ENCODE peak calls at places on chromosomes 1 and 21, in five cellular contexts. D, B, W, G and Y are unnamed samples.

GRCh38 chr1:209823143-209824041 is 4.4 kb upstream of the UTP25 start:
- DNase-seq in D (peak; percentile 95), B (peak; percentile 64), W (peak; percentile 61), G (peak; percentile 39), Y (peak; percentile 61)

GRCh38 chr21:38261851-38262250 is 5.1 kb downstream of the KCNJ15 start:
- DNase-seq in D (no peak), B (no peak), W (no peak), G (no peak), Y (no peak)

GRCh38 chr1:156356875-156357534 is 12.0 kb upstream of the RHBG start:
- DNase-seq in D (peak; percentile 61), B (peak; percentile 87), W (peak; percentile 97), G (peak; percentile 44), Y (peak; percentile 69)

GRCh38 chr1:153340356-153340755 is 8.3 kb downstream of the PGLYRP4 start:
- DNase-seq in D (no peak), B (no peak), W (no peak), G (no peak), Y (no peak)

GRCh38 chr1:209527372-209527771 is 56.1 kb upstream of the CAMK1G start:
- DNase-seq in D (peak; percentile 77), B (no peak), W (no peak), G (no peak), Y (no peak)

GRCh38 chr1:20089328-20090077 is 19.5 kb downstream of the PLA2G5 start:
- DNase-seq in D (peak; percentile 37), B (peak; percentile 40), W (peak; percentile 75), G (no peak), Y (no peak)

GRCh38 chr1:60746278-60746761 is 336.0 kb upstream of the NFIA start:
- DNase-seq in D (no peak), B (no peak), W (no peak), G (no peak), Y (no peak)

GRCh38 chr1:44242761-44243160 is 29.5 kb downstream of the DMAP1 start:
- DNase-seq in D (no peak), B (no peak), W (no peak), G (no peak), Y (no peak)

GRCh38 chr1:94408104-94408503 is 10.1 kb upstream of the ABCD3 start:
- DNase-seq in D (no peak), B (no peak), W (peak; percentile 47), G (no peak), Y (no peak)

GRCh38 chr1:113742515-113742914 is 16.8 kb downstream of the PHTF1 start:
- DNase-seq in D (no peak), B (peak; percentile 48), W (no peak), G (no peak), Y (no peak)

GRCh38 chr1:70034403-70034802 is 171.0 kb downstream of the LRRC40 start:
- DNase-seq in D (peak; percentile 43), B (no peak), W (peak; percentile 88), G (peak; percentile 31), Y (peak; percentile 51)

GRCh38 chr1:165903672-165904071 is 76.3 kb downstream of the UCK2 start:
- DNase-seq in D (peak; percentile 98), B (no peak), W (no peak), G (no peak), Y (no peak)

GRCh38 chr21:34640858-34641257 is 25.9 kb upstream of the RCAN1 start:
- DNase-seq in D (peak; percentile 59), B (no peak), W (no peak), G (no peak), Y (no peak)

GRCh38 chr1:151540021-151540981 is at the start of gene TUFT1:
- DNase-seq in D (peak; percentile 90), B (peak; percentile 100), W (peak; percentile 99), G (peak; percentile 91), Y (peak; percentile 43)

GRCh38 chr1:38686306-38687255 is 173.0 kb downstream of the RRAGC start:
- DNase-seq in D (no peak), B (no peak), W (no peak), G (no peak), Y (no peak)

GRCh38 chr1:240484804-240485441 is 127.0 kb downstream of the GREM2 start:
- DNase-seq in D (no peak), B (no peak), W (no peak), G (no peak), Y (no peak)

GRCh38 chr1:116738673-116739370 is 15.4 kb upstream of the CD2 start:
- DNase-seq in D (peak; percentile 70), B (peak; percentile 81), W (no peak), G (no peak), Y (peak; percentile 23)

GRCh38 chr1:113153116-113153803 is 80.3 kb downstream of the LRIG2 start:
- DNase-seq in D (peak; percentile 66), B (no peak), W (no peak), G (no peak), Y (no peak)

GRCh38 chr1:150484861-150485260 is 2.4 kb upstream of the TARS2 start:
- DNase-seq in D (peak; percentile 53), B (no peak), W (peak; percentile 33), G (no peak), Y (peak; percentile 29)

GRCh38 chr1:204891860-204892259 is 21.2 kb downstream of the NFASC start:
- DNase-seq in D (peak; percentile 12), B (no peak), W (no peak), G (no peak), Y (no peak)

GRCh38 chr1:110872745-110873435 is at the start of gene CD53:
- DNase-seq in D (no peak), B (peak; percentile 40), W (no peak), G (no peak), Y (peak; percentile 91)

GRCh38 chr1:177368255-177368654 is 197.5 kb downstream of the BRINP2 start:
- DNase-seq in D (peak; percentile 48), B (no peak), W (no peak), G (no peak), Y (no peak)

GRCh38 chr1:11566042-11566825 is 87.3 kb downstream of the DISP3 start:
- DNase-seq in D (no peak), B (peak; percentile 38), W (no peak), G (no peak), Y (no peak)

GRCh38 chr1:231091853-231092301 is 51.8 kb upstream of the FAM89A start:
- DNase-seq in D (peak; percentile 6), B (peak; percentile 36), W (peak; percentile 84), G (peak; percentile 9), Y (peak; percentile 34)

GRCh38 chr1:151509350-151510019 is 1.7 kb upstream of the CGN start:
- DNase-seq in D (no peak), B (no peak), W (no peak), G (no peak), Y (no peak)

GRCh38 chr1:179953974-179954493 is 576 bp upstream of the CEP350 start:
- DNase-seq in D (peak; percentile 57), B (peak; percentile 70), W (peak; percentile 35), G (no peak), Y (peak; percentile 71)

GRCh38 chr1:19750101-19750881 is 49.4 kb downstream of the TMCO4 start:
- DNase-seq in D (peak; percentile 32), B (no peak), W (no peak), G (no peak), Y (no peak)

GRCh38 chr1:84758968-84759491 is 68.8 kb upstream of the SSX2IP start:
- DNase-seq in D (no peak), B (no peak), W (no peak), G (no peak), Y (no peak)
- H2AFZ ChIP-seq in D (peak overlapping the region; percentile 88), B (no peak overlapping the region), W (peak overlapping the region; percentile 58), G (no peak overlapping the region), Y (no peak overlapping the region)

GRCh38 chr1:1418464-1419362 is 2.4 kb downstream of the ANKRD65 start:
- DNase-seq in D (no peak), B (no peak), W (no peak), G (no peak), Y (no peak)
- H2AFZ ChIP-seq in D (peak overlapping the region; percentile 83), B (no peak overlapping the region), W (no peak overlapping the region), G (peak overlapping the region; percentile 79), Y (no peak overlapping the region)

DNA sequence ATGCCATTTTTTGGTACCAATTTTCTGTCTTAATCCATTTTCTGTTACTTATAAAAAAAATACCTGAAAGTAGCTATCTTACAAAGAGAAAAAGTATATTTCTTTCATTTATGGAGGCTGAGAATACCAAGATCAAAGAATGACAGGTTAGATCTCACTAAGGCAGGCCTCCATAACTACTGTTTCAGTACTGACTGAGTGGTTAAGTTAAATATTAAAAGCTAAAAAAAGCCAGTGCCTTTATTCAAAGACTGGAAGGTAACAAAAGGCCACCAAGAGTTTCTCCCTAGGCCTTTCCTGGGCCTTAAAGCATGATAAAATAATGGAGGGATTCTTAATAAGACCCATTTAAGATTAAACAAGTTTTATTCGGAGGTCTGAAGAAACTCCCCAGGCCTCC is 687.7 kb upstream of the ADGRL4 start:
- DNase-seq in D (no peak), B (no peak), W (no peak), G (no peak), Y (no peak)
- H2AFZ ChIP-seq in D (no peak overlapping the region), B (no peak overlapping the region), W (no peak overlapping the region), G (peak overlapping the region; percentile 44), Y (peak overlapping the region; percentile 35)

DNA sequence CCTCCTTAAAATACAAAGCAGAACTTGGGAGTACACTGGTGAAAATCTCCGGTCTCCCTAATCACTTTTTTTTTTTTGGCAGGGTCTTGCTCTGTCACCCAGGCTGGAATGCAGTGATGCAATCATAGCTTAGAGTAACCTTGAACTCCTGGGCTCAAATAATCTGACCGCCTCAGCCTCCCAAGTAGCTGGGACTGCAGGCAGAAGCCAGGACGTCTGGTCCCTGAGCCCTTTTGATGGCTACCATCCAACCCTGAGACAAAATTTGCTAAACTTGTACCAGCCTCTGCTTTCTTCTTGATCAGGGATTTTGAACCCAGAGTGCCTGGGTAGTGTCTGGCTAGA is 4.1 kb downstream of the L1TD1 start:
- DNase-seq in D (no peak), B (no peak), W (no peak), G (no peak), Y (no peak)
- H2AFZ ChIP-seq in D (no peak overlapping the region), B (no peak overlapping the region), W (no peak overlapping the region), G (no peak overlapping the region), Y (no peak overlapping the region)

DNA sequence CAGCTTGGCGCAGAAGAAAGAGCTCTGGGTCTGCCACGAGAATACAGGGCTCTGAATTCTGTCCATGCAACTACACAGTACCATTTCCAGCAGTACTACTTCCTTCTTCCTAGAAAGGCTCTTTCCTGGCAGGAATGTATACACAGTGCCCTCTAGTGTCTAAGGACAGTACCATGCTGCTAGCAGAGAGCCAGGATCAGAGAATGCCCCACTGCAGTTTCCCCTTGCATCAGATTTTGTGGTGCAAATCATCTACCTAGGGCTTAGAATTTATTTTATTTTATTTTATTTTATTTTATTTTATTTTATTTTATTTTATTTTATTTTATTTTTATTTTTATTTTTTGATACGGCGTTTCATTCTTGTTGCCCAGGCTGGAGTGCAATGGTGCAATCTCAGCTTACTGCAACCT is 50.8 kb downstream of the PAX7 start:
- DNase-seq in D (peak; percentile 52), B (peak; percentile 48), W (peak; percentile 81), G (no peak), Y (peak; percentile 76)
- H2AFZ ChIP-seq in D (no peak overlapping the region), B (no peak overlapping the region), W (no peak overlapping the region), G (peak overlapping the region; percentile 86), Y (no peak overlapping the region)

GRCh38 chr1:91920001-91920400 is 29.2 kb upstream of the BRDT start:
- DNase-seq in D (no peak), B (no peak), W (no peak), G (no peak), Y (no peak)

GRCh38 chr1:91925644-91926330 is 23.4 kb upstream of the BRDT start:
- DNase-seq in D (no peak), B (no peak), W (no peak), G (no peak), Y (no peak)

GRCh38 chr1:91929246-91929645 is 20.0 kb upstream of the BRDT start:
- DNase-seq in D (no peak), B (no peak), W (peak; percentile 60), G (no peak), Y (no peak)

GRCh38 chr1:91924146-91924545 is 25.1 kb upstream of the BRDT start:
- DNase-seq in D (peak; percentile 56), B (no peak), W (no peak), G (no peak), Y (no peak)
- H2AFZ ChIP-seq in D (no peak overlapping the region), B (no peak overlapping the region), W (peak overlapping the region; percentile 3), G (no peak overlapping the region), Y (no peak overlapping the region)